ENCODE peak calls at places on chromosomes 16 and 17, in five cellular contexts. R, E, K, Z and P are unnamed samples.

GRCh38 chr16:84672276-84673202 is 24.2 kb downstream of the KLHL36 start:
- DNase-seq in R (peak), Z (peak), E (no peak), K (peak), P (peak)

GRCh38 chr17:32297860-32298259 is 32.2 kb downstream of the RHBDL3 start:
- DNase-seq in K (no peak), R (no peak), Z (no peak), E (no peak), P (no peak)

GRCh38 chr16:85564277-85565051 is 48.7 kb upstream of the GSE1 start:
- DNase-seq in E (no peak), R (peak), K (no peak), Z (peak), P (peak)

GRCh38 chr17:10879110-10879509 is 41.2 kb upstream of the PIRT start:
- DNase-seq in E (no peak), K (no peak), Z (peak), R (peak), P (peak)

GRCh38 chr17:56260421-56260820 is 107.1 kb downstream of the ANKFN1 start:
- DNase-seq in R (no peak), Z (no peak), E (no peak), K (no peak), P (no peak)

GRCh38 chr17:49224198-49224996 is 6.2 kb downstream of the PHOSPHO1 start:
- DNase-seq in K (no peak), R (no peak), E (no peak), Z (peak), P (peak)

GRCh38 chr17:82440991-82441627 is 9.4 kb downstream of the CYBC1 start:
- DNase-seq in K (no peak), R (no peak), E (no peak), Z (no peak), P (no peak)

GRCh38 chr16:85080923-85081498 is 31.3 kb downstream of the CIBAR2 start:
- DNase-seq in K (no peak), E (no peak), Z (no peak), R (no peak), P (no peak)

GRCh38 chr17:46853896-46854444 is 2.6 kb downstream of the WNT9B start:
- DNase-seq in E (no peak), K (no peak), Z (no peak), R (peak), P (peak)

GRCh38 chr17:14318906-14319205 is 18.0 kb downstream of the HS3ST3B1 start:
- DNase-seq in Z (no peak), E (no peak), R (no peak), K (no peak), P (no peak)

GRCh38 chr17:81243333-81243664 is 4.2 kb downstream of the NDUFAF8 start:
- DNase-seq in R (no peak), Z (no peak), K (no peak), E (no peak), P (no peak)

GRCh38 chr16:72399811-72400210 is 227.9 kb upstream of the PMFBP1 start:
- DNase-seq in K (no peak), E (no peak), R (no peak), Z (no peak), P (no peak)

GRCh38 chr16:56617212-56618085 is 8.1 kb upstream of the MT1E start:
- DNase-seq in R (no peak), Z (peak), E (no peak), K (peak), P (peak)

GRCh38 chr16:74607967-74608356 is 1.0 kb upstream of the GLG1 start:
- DNase-seq in E (no peak), R (no peak), K (no peak), Z (no peak), P (no peak)

GRCh38 chr16:81765111-81765919 is 13.8 kb upstream of the PLCG2 start:
- DNase-seq in R (no peak), Z (no peak), K (no peak), E (no peak), P (no peak)

GRCh38 chr17:9792181-9792840 is 919 bp upstream of the DHRS7C start:
- DNase-seq in K (no peak), Z (no peak), E (no peak), R (no peak), P (peak)
- TF ChIP-seq CTCF in K (no peak), Z (no peak), E (no peak), R (no peak), P (no peak)

DNA sequence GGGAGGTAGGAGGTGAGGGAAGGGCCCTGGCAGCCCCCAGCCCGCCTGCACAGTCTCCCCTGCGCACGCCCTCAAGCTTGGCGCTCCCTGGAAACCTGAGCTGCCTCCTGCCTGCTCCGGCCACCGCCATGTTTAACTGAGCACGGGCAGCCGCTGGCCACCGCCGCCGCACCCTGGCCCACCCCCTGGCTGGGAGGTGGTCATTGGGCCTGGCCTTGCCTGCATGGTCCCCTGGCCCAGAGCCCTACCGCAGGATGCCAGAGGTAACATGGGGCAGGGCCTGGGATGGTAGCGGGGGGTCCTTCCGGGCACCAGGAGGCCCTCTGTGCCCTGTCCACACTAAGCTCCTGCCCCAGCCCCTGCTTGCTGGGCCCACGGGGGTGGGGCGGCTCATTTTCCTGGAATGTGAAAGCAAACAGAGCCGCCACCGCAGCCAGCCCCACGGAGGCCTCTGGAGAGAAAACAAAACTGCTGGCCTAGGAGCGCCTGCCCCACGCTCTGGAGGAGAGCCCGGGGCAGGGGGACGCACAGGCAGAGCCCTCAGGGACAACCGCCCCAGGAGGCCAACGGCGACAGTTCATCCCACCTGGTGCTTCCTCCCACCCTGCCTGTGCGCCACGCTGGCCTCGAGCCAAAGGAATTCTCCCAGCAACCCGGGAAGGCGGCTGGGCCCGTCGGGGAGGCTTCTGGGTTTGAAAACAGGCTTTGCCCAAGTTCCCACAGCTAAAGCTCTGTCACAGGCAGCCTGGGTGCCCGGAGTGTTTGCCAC is 8.9 kb downstream of the NHERF2 start:
- DNase-seq in K (peak), E (no peak), Z (peak), R (peak), P (no peak)
- H3K4me3 ChIP-seq in K (peak), E (peak), Z (no peak), R (peak), P (no peak)

GRCh38 chr17:29242051-29242450 is 4.6 kb upstream of the CRYBA1 start:
- DNase-seq in E (no peak), R (no peak), K (no peak), Z (no peak), P (no peak)

GRCh38 chr17:29242790-29243189 is 3.9 kb upstream of the CRYBA1 start:
- DNase-seq in E (peak), K (no peak), R (no peak), Z (no peak), P (no peak)

GRCh38 chr17:29241015-29241963 is 5.4 kb upstream of the CRYBA1 start:
- DNase-seq in K (no peak), E (peak), Z (no peak), R (peak), P (peak)

GRCh38 chr17:29245401-29245800 is 1.3 kb upstream of the CRYBA1 start:
- DNase-seq in K (no peak), E (peak), Z (no peak), R (no peak), P (no peak)

DNA sequence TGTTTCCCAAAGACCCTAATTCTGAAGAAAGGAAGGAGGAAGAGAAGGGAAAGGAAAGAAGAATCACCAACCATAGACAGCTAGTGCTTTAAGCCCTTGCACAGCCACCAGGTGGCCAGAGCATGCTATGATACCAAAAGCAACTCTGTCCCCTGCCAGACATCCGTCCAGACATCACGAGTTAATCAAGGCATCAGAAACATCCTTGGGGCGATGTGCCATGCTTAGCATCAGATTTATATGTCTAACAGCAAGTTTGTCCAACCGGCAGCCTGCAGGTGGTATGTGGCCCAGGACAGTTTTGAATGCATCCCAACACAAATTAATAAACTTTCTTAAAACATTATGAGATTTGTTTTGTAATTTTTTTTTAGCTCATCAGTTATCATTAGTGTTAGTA is 2.9 kb upstream of the CRYBA1 start:
- DNase-seq in K (no peak), Z (no peak), E (peak), R (peak), P (no peak)
- TF ChIP-seq CTCF in K (no peak), Z (no peak), E (peak), R (peak), P (peak)

GRCh38 chr16:68000450-68000849 is 1.2 kb upstream of the DPEP2 start:
- DNase-seq in R (no peak), K (no peak), E (no peak), Z (no peak), P (no peak)
- H3K4me3 ChIP-seq in R (no peak), K (no peak), E (no peak), Z (no peak), P (no peak)

GRCh38 chr16:68707341-68708152 is 29.5 kb upstream of the CDH1 start:
- DNase-seq in R (peak), K (no peak), E (no peak), Z (peak), P (peak)
- TF ChIP-seq CTCF in R (peak), K (no peak), E (no peak), Z (no peak), P (peak)

GRCh38 chr17:859461-860195 is 77.5 kb downstream of the MRM3 start:
- DNase-seq in K (peak), E (no peak), R (no peak), Z (no peak), P (peak)
- H3K4me3 ChIP-seq in K (no peak), E (no peak), R (no peak), Z (no peak), P (no peak)